ENCODE peak calls at places on chromosomes 5 and 9, in six cellular contexts. G is prostate gland; O is lower lobe of right lung; S is adrenal gland; C is heart right ventricle; A is CD4-positive, alpha-beta memory T cell. T is an unnamed sample.

GRCh38 chr5:74916831-74917710 is 50.9 kb upstream of the FAM169A start:
- DNase-seq in A (no peak), O (no peak), C (no peak), G (no peak), S (no peak), T (peak; percentile 44)

GRCh38 chr5:38555354-38556114 is 912 bp downstream of the LIFR start:
- DNase-seq in G (no peak), O (no peak), S (no peak), C (no peak), A (no peak), T (no peak)

GRCh38 chr5:14174235-14174636 is 31.1 kb downstream of the TRIO start:
- DNase-seq in G (no peak), S (no peak), O (no peak), C (no peak), A (no peak), T (no peak)

GRCh38 chr9:38680827-38681226 is 39.1 kb downstream of the FAM240B start:
- DNase-seq in G (no peak), S (no peak), A (no peak), C (no peak), O (no peak), T (peak; percentile 90)

GRCh38 chr5:1985781-1986180 is 103.1 kb upstream of the IRX4 start:
- DNase-seq in O (no peak), A (no peak), G (no peak), S (no peak), C (no peak), T (no peak)

GRCh38 chr5:144295284-144295683 is 124.6 kb downstream of the KCTD16 start:
- DNase-seq in C (no peak), S (no peak), O (no peak), G (no peak), A (no peak), T (no peak)

GRCh38 chr5:36685631-36686147 is 79.3 kb downstream of the SLC1A3 start:
- DNase-seq in O (no peak), A (no peak), G (no peak), C (no peak), S (no peak), T (no peak)

GRCh38 chr5:175718401-175719108 is 60.7 kb downstream of the HRH2 start:
- DNase-seq in A (peak; percentile 45), C (peak; percentile 65), G (peak; percentile 27), S (no peak), O (peak; percentile 75), T (peak; percentile 74)

GRCh38 chr5:110623875-110624274 is 102.6 kb downstream of the TMEM232 start:
- DNase-seq in A (no peak), G (no peak), C (no peak), S (no peak), O (no peak), T (no peak)

GRCh38 chr9:18138676-18139075 is 335.3 kb upstream of the ADAMTSL1 start:
- DNase-seq in G (no peak), C (no peak), A (no peak), O (no peak), S (no peak), T (no peak)

GRCh38 chr5:157130933-157131332 is 11.7 kb downstream of the MED7 start:
- DNase-seq in G (no peak), S (no peak), O (no peak), C (no peak), A (no peak), T (peak; percentile 70)

GRCh38 chr9:79542735-79543504 is 28.8 kb upstream of the TLE4 start:
- DNase-seq in A (no peak), C (no peak), S (no peak), G (no peak), O (no peak), T (no peak)

GRCh38 chr5:115262066-115262404 is 642 bp downstream of the PGGT1B start:
- DNase-seq in O (no peak), A (no peak), G (no peak), C (no peak), S (no peak), T (no peak)

GRCh38 chr9:21993893-21994525 is at the start of gene CDKN2A:
- DNase-seq in S (peak; percentile 50), O (peak; percentile 58), C (no peak), A (peak; percentile 52), G (no peak), T (peak; percentile 84)

GRCh38 chr5:140267201-140267540 is 35.7 kb downstream of the PFDN1 start:
- DNase-seq in G (no peak), O (no peak), S (no peak), C (no peak), A (peak; percentile 17), T (no peak)

GRCh38 chr9:31388660-31389059 is 995.8 kb upstream of the ACO1 start:
- DNase-seq in O (no peak), C (no peak), S (no peak), G (no peak), A (no peak), T (no peak)

GRCh38 chr5:157476699-157477408 is 16.8 kb downstream of the NIPAL4 start:
- DNase-seq in G (peak; percentile 53), O (no peak), A (peak; percentile 36), S (peak; percentile 45), C (no peak), T (peak; percentile 33)

GRCh38 chr9:98445576-98445975 is 190.1 kb upstream of the TBC1D2 start:
- DNase-seq in O (no peak), G (no peak), C (no peak), S (no peak), A (no peak), T (no peak)

GRCh38 chr5:110625376-110625999 is 101.0 kb downstream of the TMEM232 start:
- DNase-seq in G (no peak), A (peak; percentile 26), S (no peak), C (no peak), O (no peak), T (peak; percentile 40)

GRCh38 chr5:20555034-20555433 is 567.0 kb upstream of the CDH18 start:
- DNase-seq in G (no peak), S (no peak), A (no peak), C (no peak), O (no peak), T (no peak)

GRCh38 chr9:131222460-131222859 is 53.9 kb downstream of the FAM78A start:
- DNase-seq in G (no peak), S (no peak), C (no peak), A (no peak), O (no peak), T (no peak)

GRCh38 chr9:129339539-129340157 is 161.6 kb upstream of the IER5L start:
- DNase-seq in S (no peak), A (no peak), C (no peak), O (no peak), G (no peak), T (no peak)

GRCh38 chr9:83449166-83449565 is 89.0 kb downstream of the FRMD3 start:
- DNase-seq in S (no peak), C (no peak), G (no peak), O (no peak), A (no peak), T (peak; percentile 90)

GRCh38 chr9:13705913-13706312 is 426.4 kb upstream of the MPDZ start:
- DNase-seq in C (no peak), O (no peak), G (no peak), S (no peak), A (no peak), T (peak; percentile 50)

GRCh38 chr5:20660588-20660987 is 672.6 kb upstream of the CDH18 start:
- DNase-seq in C (no peak), A (no peak), G (no peak), S (no peak), O (no peak), T (no peak)

GRCh38 chr5:147093138-147093537 is 141.7 kb upstream of the STK32A start:
- DNase-seq in C (no peak), A (no peak), S (no peak), O (no peak), G (no peak), T (no peak)

GRCh38 chr5:147095740-147096139 is 139.1 kb upstream of the STK32A start:
- DNase-seq in S (no peak), O (no peak), G (no peak), A (no peak), C (no peak), T (no peak)

GRCh38 chr5:147101654-147102053 is 133.2 kb upstream of the STK32A start:
- DNase-seq in S (peak; percentile 33), O (no peak), C (no peak), G (no peak), A (no peak), T (no peak)

DNA sequence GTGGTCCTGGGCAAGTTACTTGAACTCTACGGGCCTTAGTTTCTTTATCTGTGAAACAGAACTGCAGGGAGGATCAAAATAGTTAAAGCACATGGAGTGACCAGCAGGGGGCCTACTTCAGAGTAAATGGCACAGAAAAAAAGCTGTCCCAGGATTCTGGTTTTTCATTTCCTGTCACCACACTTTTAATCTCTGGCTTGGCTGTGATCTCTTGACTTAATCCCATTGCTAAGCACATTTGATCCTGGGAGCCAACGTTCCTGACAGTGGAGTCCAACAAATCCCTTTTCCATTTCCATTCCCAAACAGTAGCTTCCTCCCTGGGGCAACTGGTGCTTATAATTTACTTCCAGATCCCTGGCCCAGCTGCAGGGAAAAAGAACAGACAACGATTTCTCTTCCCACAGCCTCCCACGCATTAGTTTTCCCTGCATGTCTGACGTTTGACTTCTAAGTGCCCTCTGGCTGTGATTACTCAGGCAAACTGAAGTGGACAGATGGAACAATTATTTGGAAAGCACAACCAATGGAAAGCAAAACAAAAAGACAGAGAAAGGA is 136.5 kb upstream of the STK32A start:
- DNase-seq in C (no peak), O (no peak), G (no peak), S (peak; percentile 27), A (peak; percentile 6), T (peak; percentile 85)
- H3K27ac ChIP-seq in C (no peak overlapping the region), O (no peak overlapping the region), G (no peak overlapping the region), S (no peak overlapping the region), A (no peak overlapping the region), T (no peak overlapping the region)

GRCh38 chr5:32108167-32108566 is 66.0 kb downstream of the GOLPH3 start:
- DNase-seq in O (no peak), A (no peak), G (peak; percentile 36), S (no peak), C (no peak), T (no peak)

GRCh38 chr5:32103521-32103920 is 70.6 kb downstream of the GOLPH3 start:
- DNase-seq in A (no peak), G (no peak), S (no peak), O (no peak), C (no peak), T (no peak)

GRCh38 chr5:32110081-32110696 is 63.9 kb downstream of the GOLPH3 start:
- DNase-seq in S (no peak), G (no peak), A (no peak), C (no peak), O (no peak), T (no peak)

GRCh38 chr5:32109236-32109635 is 64.9 kb downstream of the GOLPH3 start:
- DNase-seq in C (no peak), A (no peak), G (no peak), O (no peak), S (no peak), T (no peak)

GRCh38 chr5:32107291-32107690 is 66.8 kb downstream of the GOLPH3 start:
- DNase-seq in A (no peak), S (no peak), O (no peak), C (no peak), G (no peak), T (no peak)
- H3K36me3 ChIP-seq in A (peaks cover 27% of the 10 kb centered on the region), S (no peaks in the 10 kb centered on the region), O (peaks cover 99% of the 10 kb centered on the region), C (peaks cover 57% of the 10 kb centered on the region), G (peaks cover 2% of the 10 kb centered on the region), T (peaks cover 49% of the 10 kb centered on the region)

GRCh38 chr9:89912605-89912953 is 307.8 kb downstream of the GADD45G start:
- DNase-seq in A (no peak), S (no peak), G (no peak), C (no peak), O (no peak), T (no peak)
- H3K27ac ChIP-seq in A (no peak overlapping the region), S (no peak overlapping the region), G (no peak overlapping the region), C (no peak overlapping the region), O (no peak overlapping the region), T (no peak overlapping the region)

GRCh38 chr5:179734536-179735164 is 2.0 kb downstream of the MAML1 start:
- DNase-seq in C (no peak), S (no peak), O (no peak), A (no peak), G (no peak), T (no peak)
- H3K36me3 ChIP-seq in C (peaks cover 2% of the 10 kb centered on the region), S (no peaks in the 10 kb centered on the region), O (peaks cover 34% of the 10 kb centered on the region), A (peaks cover 11% of the 10 kb centered on the region), G (no peaks in the 10 kb centered on the region), T (peaks cover 32% of the 10 kb centered on the region)